ENCODE peak calls at places on chromosome X, in seven cellular contexts. One of them, this sample, is unnamed.

GRCh38 chrX:133654801-133655200 is 239.5 kb upstream of the GPC4 start:
- DNase-seq in 8988T: no peak
- DNase-seq in NAMALWA: no peak
- DNase-seq in RWPE1: no peak
- DNase-seq in COLO829: no peak
- DNase-seq in left colon: no peak
- DNase-seq in activated naive CD4-positive, alpha-beta T cell treated with Interleukin-2 at 50 U/mL for 16 hours: no peak
- DNase-seq in this sample: no peak

GRCh38 chrX:12988797-12989196 is 13.9 kb downstream of the TMSB4X start:
- DNase-seq in 8988T: no peak
- DNase-seq in RWPE1: peak
- DNase-seq in COLO829: peak
- DNase-seq in left colon: no peak
- DNase-seq in activated naive CD4-positive, alpha-beta T cell treated with Interleukin-2 at 50 U/mL for 16 hours: no peak
- DNase-seq in NAMALWA: no peak
- DNase-seq in this sample: no peak

GRCh38 chrX:129239371-129239770 is 283.9 kb downstream of the SMARCA1 start:
- DNase-seq in activated naive CD4-positive, alpha-beta T cell treated with Interleukin-2 at 50 U/mL for 16 hours: no peak
- DNase-seq in COLO829: no peak
- DNase-seq in NAMALWA: no peak
- DNase-seq in 8988T: no peak
- DNase-seq in RWPE1: no peak
- DNase-seq in left colon: no peak
- DNase-seq in this sample: no peak

GRCh38 chrX:149631293-149632165 is at the start of gene TMEM185A:
- DNase-seq in activated naive CD4-positive, alpha-beta T cell treated with Interleukin-2 at 50 U/mL for 16 hours: peak
- DNase-seq in COLO829: peak
- DNase-seq in NAMALWA: peak
- DNase-seq in 8988T: no peak
- DNase-seq in left colon: peak
- DNase-seq in RWPE1: peak
- DNase-seq in this sample: peak

GRCh38 chrX:123626962-123627361 is 105.9 kb downstream of the THOC2 start:
- DNase-seq in RWPE1: no peak
- DNase-seq in activated naive CD4-positive, alpha-beta T cell treated with Interleukin-2 at 50 U/mL for 16 hours: no peak
- DNase-seq in NAMALWA: no peak
- DNase-seq in 8988T: no peak
- DNase-seq in COLO829: no peak
- DNase-seq in left colon: no peak
- DNase-seq in this sample: no peak

GRCh38 chrX:109889289-109890006 is 113.5 kb upstream of the TMEM164 start:
- DNase-seq in left colon: no peak
- DNase-seq in RWPE1: no peak
- DNase-seq in activated naive CD4-positive, alpha-beta T cell treated with Interleukin-2 at 50 U/mL for 16 hours: no peak
- DNase-seq in NAMALWA: no peak
- DNase-seq in COLO829: no peak
- DNase-seq in 8988T: no peak
- DNase-seq in this sample: no peak

GRCh38 chrX:111460612-111461011 is 48.6 kb upstream of the DCX start:
- DNase-seq in RWPE1: no peak
- DNase-seq in activated naive CD4-positive, alpha-beta T cell treated with Interleukin-2 at 50 U/mL for 16 hours: no peak
- DNase-seq in 8988T: no peak
- DNase-seq in COLO829: no peak
- DNase-seq in NAMALWA: no peak
- DNase-seq in left colon: no peak
- DNase-seq in this sample: no peak

GRCh38 chrX:153780678-153781427 is at the start of gene SRPK3:
- DNase-seq in RWPE1: no peak
- DNase-seq in 8988T: no peak
- DNase-seq in left colon: no peak
- DNase-seq in activated naive CD4-positive, alpha-beta T cell treated with Interleukin-2 at 50 U/mL for 16 hours: no peak
- DNase-seq in COLO829: no peak
- DNase-seq in NAMALWA: no peak
- DNase-seq in this sample: no peak

GRCh38 chrX:146863566-146863965 is 49.0 kb upstream of the CXorf51A start:
- DNase-seq in 8988T: no peak
- DNase-seq in NAMALWA: peak
- DNase-seq in COLO829: no peak
- DNase-seq in left colon: no peak
- DNase-seq in activated naive CD4-positive, alpha-beta T cell treated with Interleukin-2 at 50 U/mL for 16 hours: no peak
- DNase-seq in RWPE1: no peak
- DNase-seq in this sample: no peak

GRCh38 chrX:150731795-150732194 is 38.6 kb downstream of the MTMR1 start:
- DNase-seq in 8988T: no peak
- DNase-seq in RWPE1: peak
- DNase-seq in NAMALWA: no peak
- DNase-seq in activated naive CD4-positive, alpha-beta T cell treated with Interleukin-2 at 50 U/mL for 16 hours: peak
- DNase-seq in left colon: no peak
- DNase-seq in COLO829: peak
- DNase-seq in this sample: no peak

GRCh38 chrX:139222511-139223200 is 307.9 kb upstream of the F9 start:
- DNase-seq in 8988T: no peak
- DNase-seq in COLO829: no peak
- DNase-seq in left colon: no peak
- DNase-seq in NAMALWA: no peak
- DNase-seq in RWPE1: no peak
- DNase-seq in activated naive CD4-positive, alpha-beta T cell treated with Interleukin-2 at 50 U/mL for 16 hours: no peak
- DNase-seq in this sample: no peak

GRCh38 chrX:101057095-101057714 is 5.3 kb upstream of the TRMT2B start:
- DNase-seq in NAMALWA: peak
- DNase-seq in 8988T: peak
- DNase-seq in activated naive CD4-positive, alpha-beta T cell treated with Interleukin-2 at 50 U/mL for 16 hours: no peak
- DNase-seq in left colon: no peak
- DNase-seq in RWPE1: peak
- DNase-seq in COLO829: peak
- DNase-seq in this sample: no peak